ENCODE peak calls at places on chromosomes 11 and 22, in four cellular contexts. One of them, this sample, is unnamed.
A peak's percentile ranks its signal among the peaks of the same experiment; 100 is the strongest.

GRCh38 chr22:50012201-50013181 is at the start of gene IL17REL:
- DNase-seq in cardiac muscle cell: no peak
- DNase-seq in stimulated activated CD8-positive, alpha-beta memory T cell treated with anti-CD3 and anti-CD28 coated beads, Interleukin-4, amount 100 ng/mL, for 24 hours: no peak
- DNase-seq in T-helper 2 cell: no peak
- DNase-seq in this sample: no peak

GRCh38 chr22:44664149-44664548 is 37.9 kb upstream of the PRR5 start:
- DNase-seq in cardiac muscle cell: no peak
- DNase-seq in stimulated activated CD8-positive, alpha-beta memory T cell treated with anti-CD3 and anti-CD28 coated beads, Interleukin-4, amount 100 ng/mL, for 24 hours: peak; percentile 50
- DNase-seq in T-helper 2 cell: peak; percentile 60
- DNase-seq in this sample: no peak

GRCh38 chr22:26768986-26769385 is 111.6 kb downstream of the MIAT start:
- DNase-seq in cardiac muscle cell: no peak
- DNase-seq in stimulated activated CD8-positive, alpha-beta memory T cell treated with anti-CD3 and anti-CD28 coated beads, Interleukin-4, amount 100 ng/mL, for 24 hours: no peak
- DNase-seq in T-helper 2 cell: no peak
- DNase-seq in this sample: no peak

GRCh38 chr11:58133329-58134076 is 8.2 kb upstream of the OR9I1 start:
- DNase-seq in cardiac muscle cell: no peak
- DNase-seq in stimulated activated CD8-positive, alpha-beta memory T cell treated with anti-CD3 and anti-CD28 coated beads, Interleukin-4, amount 100 ng/mL, for 24 hours: no peak
- DNase-seq in T-helper 2 cell: no peak
- DNase-seq in this sample: no peak

GRCh38 chr11:16891964-16892363 is 122.2 kb downstream of the PLEKHA7 start:
- DNase-seq in cardiac muscle cell: no peak
- DNase-seq in stimulated activated CD8-positive, alpha-beta memory T cell treated with anti-CD3 and anti-CD28 coated beads, Interleukin-4, amount 100 ng/mL, for 24 hours: no peak
- DNase-seq in T-helper 2 cell: no peak
- DNase-seq in this sample: no peak

GRCh38 chr11:128208329-128209220 is 378.8 kb downstream of the ETS1 start:
- DNase-seq in cardiac muscle cell: no peak
- DNase-seq in stimulated activated CD8-positive, alpha-beta memory T cell treated with anti-CD3 and anti-CD28 coated beads, Interleukin-4, amount 100 ng/mL, for 24 hours: no peak
- DNase-seq in T-helper 2 cell: no peak
- DNase-seq in this sample: no peak

GRCh38 chr11:57903441-57904123 is 120.1 kb upstream of the OR9Q1 start:
- DNase-seq in cardiac muscle cell: no peak
- DNase-seq in stimulated activated CD8-positive, alpha-beta memory T cell treated with anti-CD3 and anti-CD28 coated beads, Interleukin-4, amount 100 ng/mL, for 24 hours: no peak
- DNase-seq in T-helper 2 cell: no peak
- DNase-seq in this sample: no peak

GRCh38 chr11:123718075-123718868 is 23.2 kb downstream of the ZNF202 start:
- DNase-seq in cardiac muscle cell: no peak
- DNase-seq in stimulated activated CD8-positive, alpha-beta memory T cell treated with anti-CD3 and anti-CD28 coated beads, Interleukin-4, amount 100 ng/mL, for 24 hours: no peak
- DNase-seq in T-helper 2 cell: no peak
- DNase-seq in this sample: no peak

GRCh38 chr11:95255523-95256165 is 24.6 kb upstream of the SESN3 start:
- DNase-seq in cardiac muscle cell: no peak
- DNase-seq in stimulated activated CD8-positive, alpha-beta memory T cell treated with anti-CD3 and anti-CD28 coated beads, Interleukin-4, amount 100 ng/mL, for 24 hours: no peak
- DNase-seq in T-helper 2 cell: no peak
- DNase-seq in this sample: no peak

GRCh38 chr11:117315285-117316196 is 515 bp downstream of the BACE1 start:
- DNase-seq in cardiac muscle cell: peak; percentile 19
- DNase-seq in stimulated activated CD8-positive, alpha-beta memory T cell treated with anti-CD3 and anti-CD28 coated beads, Interleukin-4, amount 100 ng/mL, for 24 hours: no peak
- DNase-seq in T-helper 2 cell: peak; percentile 1
- DNase-seq in this sample: peak; percentile 23

GRCh38 chr22:47112994-47113879 is 350.8 kb downstream of the TBC1D22A start:
- DNase-seq in cardiac muscle cell: no peak
- DNase-seq in stimulated activated CD8-positive, alpha-beta memory T cell treated with anti-CD3 and anti-CD28 coated beads, Interleukin-4, amount 100 ng/mL, for 24 hours: no peak
- DNase-seq in T-helper 2 cell: no peak
- DNase-seq in this sample: no peak

GRCh38 chr11:620201-620600 is 4.5 kb upstream of the IRF7 start:
- DNase-seq in cardiac muscle cell: no peak
- DNase-seq in stimulated activated CD8-positive, alpha-beta memory T cell treated with anti-CD3 and anti-CD28 coated beads, Interleukin-4, amount 100 ng/mL, for 24 hours: no peak
- DNase-seq in T-helper 2 cell: no peak
- DNase-seq in this sample: no peak

GRCh38 chr22:39808087-39808486 is 85.5 kb downstream of the ENTHD1 start:
- DNase-seq in cardiac muscle cell: no peak
- DNase-seq in stimulated activated CD8-positive, alpha-beta memory T cell treated with anti-CD3 and anti-CD28 coated beads, Interleukin-4, amount 100 ng/mL, for 24 hours: peak; percentile 15
- DNase-seq in T-helper 2 cell: no peak
- DNase-seq in this sample: peak; percentile 54